ENCODE peak calls at places on chromosome 19, in nine cellular contexts. One of them, this sample, is unnamed.

GRCh38 chr19:2469102-2469914 is 6.6 kb upstream of the GADD45B start:
- DNase-seq in neural crest cell: no peak
- DNase-seq in stimulated activated effector memory CD8-positive, alpha-beta T cell treated with anti-CD3 and anti-CD28 coated beads, Interleukin-12 subunit alpha, Interleukin-12 subunit beta, amount 100 ng/mL, for 72 hours: no peak
- DNase-seq in HFF-Myc: no peak
- DNase-seq in ovary: no peak
- DNase-seq in AG10803: peak; percentile 76
- DNase-seq in T-cell: no peak
- DNase-seq in Panc1: no peak
- DNase-seq in fibroblast of the conjunctiva: peak; percentile 64
- DNase-seq in this sample: no peak

GRCh38 chr19:43623889-43624670 is 4.7 kb upstream of the ZNF428 start:
- DNase-seq in fibroblast of the conjunctiva: no peak
- DNase-seq in HFF-Myc: no peak
- DNase-seq in Panc1: no peak
- DNase-seq in T-cell: no peak
- DNase-seq in AG10803: no peak
- DNase-seq in ovary: no peak
- DNase-seq in stimulated activated effector memory CD8-positive, alpha-beta T cell treated with anti-CD3 and anti-CD28 coated beads, Interleukin-12 subunit alpha, Interleukin-12 subunit beta, amount 100 ng/mL, for 72 hours: no peak
- DNase-seq in neural crest cell: no peak
- DNase-seq in this sample: no peak

GRCh38 chr19:39304701-39305571 is 8.7 kb downstream of the IFNL1 start:
- DNase-seq in ovary: no peak
- DNase-seq in neural crest cell: no peak
- DNase-seq in T-cell: no peak
- DNase-seq in fibroblast of the conjunctiva: no peak
- DNase-seq in Panc1: no peak
- DNase-seq in AG10803: no peak
- DNase-seq in stimulated activated effector memory CD8-positive, alpha-beta T cell treated with anti-CD3 and anti-CD28 coated beads, Interleukin-12 subunit alpha, Interleukin-12 subunit beta, amount 100 ng/mL, for 72 hours: no peak
- DNase-seq in HFF-Myc: no peak
- DNase-seq in this sample: no peak

GRCh38 chr19:4373601-4374441 is 26.5 kb downstream of the SH3GL1 start:
- DNase-seq in neural crest cell: no peak
- DNase-seq in AG10803: peak; percentile 78
- DNase-seq in stimulated activated effector memory CD8-positive, alpha-beta T cell treated with anti-CD3 and anti-CD28 coated beads, Interleukin-12 subunit alpha, Interleukin-12 subunit beta, amount 100 ng/mL, for 72 hours: no peak
- DNase-seq in T-cell: no peak
- DNase-seq in HFF-Myc: no peak
- DNase-seq in ovary: peak; percentile 35
- DNase-seq in Panc1: no peak
- DNase-seq in fibroblast of the conjunctiva: no peak
- DNase-seq in this sample: no peak

GRCh38 chr19:14950421-14950820 is 9.1 kb downstream of the OR7C2 start:
- DNase-seq in T-cell: no peak
- DNase-seq in HFF-Myc: no peak
- DNase-seq in Panc1: no peak
- DNase-seq in stimulated activated effector memory CD8-positive, alpha-beta T cell treated with anti-CD3 and anti-CD28 coated beads, Interleukin-12 subunit alpha, Interleukin-12 subunit beta, amount 100 ng/mL, for 72 hours: no peak
- DNase-seq in AG10803: no peak
- DNase-seq in neural crest cell: no peak
- DNase-seq in fibroblast of the conjunctiva: no peak
- DNase-seq in ovary: no peak
- DNase-seq in this sample: no peak

GRCh38 chr19:8080832-8081231 is 28.3 kb downstream of the CCL25 start:
- DNase-seq in neural crest cell: no peak
- DNase-seq in fibroblast of the conjunctiva: no peak
- DNase-seq in stimulated activated effector memory CD8-positive, alpha-beta T cell treated with anti-CD3 and anti-CD28 coated beads, Interleukin-12 subunit alpha, Interleukin-12 subunit beta, amount 100 ng/mL, for 72 hours: no peak
- DNase-seq in Panc1: no peak
- DNase-seq in T-cell: no peak
- DNase-seq in HFF-Myc: no peak
- DNase-seq in ovary: no peak
- DNase-seq in AG10803: no peak
- DNase-seq in this sample: no peak

GRCh38 chr19:3725121-3725520 is 16.9 kb downstream of the TJP3 start:
- DNase-seq in neural crest cell: no peak
- DNase-seq in AG10803: no peak
- DNase-seq in fibroblast of the conjunctiva: no peak
- DNase-seq in HFF-Myc: no peak
- DNase-seq in stimulated activated effector memory CD8-positive, alpha-beta T cell treated with anti-CD3 and anti-CD28 coated beads, Interleukin-12 subunit alpha, Interleukin-12 subunit beta, amount 100 ng/mL, for 72 hours: no peak
- DNase-seq in Panc1: no peak
- DNase-seq in T-cell: no peak
- DNase-seq in ovary: no peak
- DNase-seq in this sample: no peak

GRCh38 chr19:47742636-47743035 is 2.7 kb upstream of the NOP53 start:
- DNase-seq in Panc1: no peak
- DNase-seq in neural crest cell: no peak
- DNase-seq in stimulated activated effector memory CD8-positive, alpha-beta T cell treated with anti-CD3 and anti-CD28 coated beads, Interleukin-12 subunit alpha, Interleukin-12 subunit beta, amount 100 ng/mL, for 72 hours: no peak
- DNase-seq in ovary: no peak
- DNase-seq in T-cell: no peak
- DNase-seq in AG10803: no peak
- DNase-seq in fibroblast of the conjunctiva: no peak
- DNase-seq in HFF-Myc: no peak
- DNase-seq in this sample: no peak

GRCh38 chr19:56567274-56568120 is at the start of gene ZNF470:
- DNase-seq in Panc1: no peak
- DNase-seq in stimulated activated effector memory CD8-positive, alpha-beta T cell treated with anti-CD3 and anti-CD28 coated beads, Interleukin-12 subunit alpha, Interleukin-12 subunit beta, amount 100 ng/mL, for 72 hours: peak; percentile 91
- DNase-seq in neural crest cell: peak; percentile 87
- DNase-seq in T-cell: peak; percentile 86
- DNase-seq in fibroblast of the conjunctiva: peak; percentile 80
- DNase-seq in AG10803: peak; percentile 88
- DNase-seq in ovary: peak; percentile 94
- DNase-seq in HFF-Myc: peak; percentile 69
- DNase-seq in this sample: peak; percentile 67

GRCh38 chr19:14686411-14686810 is 3.4 kb upstream of the ZNF333 start:
- DNase-seq in HFF-Myc: no peak
- DNase-seq in stimulated activated effector memory CD8-positive, alpha-beta T cell treated with anti-CD3 and anti-CD28 coated beads, Interleukin-12 subunit alpha, Interleukin-12 subunit beta, amount 100 ng/mL, for 72 hours: no peak
- DNase-seq in AG10803: peak; percentile 3
- DNase-seq in T-cell: no peak
- DNase-seq in ovary: no peak
- DNase-seq in Panc1: no peak
- DNase-seq in fibroblast of the conjunctiva: no peak
- DNase-seq in neural crest cell: no peak
- DNase-seq in this sample: no peak